ENCODE peak calls at places on chromosomes 6 and 20, in six cellular contexts. X is uterus, E is AG09309, L is HCT116, P is IMR-90, Q is fibroblast of pulmonary artery. A is an unnamed sample.

GRCh38 chr6:135753196-135753595 is 98.3 kb upstream of the PDE7B start:
- DNase-seq in P (no peak), X (no peak), Q (no peak), L (no peak), E (no peak), A (no peak)

GRCh38 chr6:122491915-122492537 is 20.4 kb upstream of the SERINC1 start:
- DNase-seq in Q (peak; percentile 78), P (peak; percentile 67), E (peak; percentile 20), L (peak; percentile 62), X (peak; percentile 51), A (peak; percentile 88)

GRCh38 chr6:138590796-138591709 is 91.8 kb upstream of the NHSL1 start:
- DNase-seq in P (peak; percentile 79), X (peak; percentile 48), E (peak; percentile 32), L (peak; percentile 64), Q (peak; percentile 85), A (peak; percentile 85)

GRCh38 chr6:133241088-133241900 is at the start of gene EYA4:
- DNase-seq in L (no peak), P (peak; percentile 74), Q (peak; percentile 18), E (no peak), X (no peak), A (peak; percentile 30)

GRCh38 chr20:20955837-20956236 is 150.3 kb downstream of the LINC00237 start:
- DNase-seq in L (no peak), Q (no peak), P (no peak), E (no peak), X (no peak), A (no peak)

GRCh38 chr6:139882977-139883728 is 508.7 kb upstream of the CITED2 start:
- DNase-seq in Q (peak; percentile 42), P (peak; percentile 51), L (no peak), X (no peak), E (no peak), A (peak; percentile 78)

GRCh38 chr6:70709826-70710225 is 42.1 kb downstream of the SMAP1 start:
- DNase-seq in E (peak; percentile 28), L (no peak), P (peak; percentile 90), Q (peak; percentile 80), X (no peak), A (peak; percentile 79)

GRCh38 chr20:62255976-62256375 is 17.7 kb downstream of the OSBPL2 start:
- DNase-seq in E (no peak), L (no peak), X (no peak), Q (no peak), P (no peak), A (no peak)

GRCh38 chr6:145809785-145810184 is 4.8 kb downstream of the FBXO30 start:
- DNase-seq in L (no peak), P (peak; percentile 43), Q (peak; percentile 50), E (peak; percentile 5), X (no peak), A (peak; percentile 74)

GRCh38 chr20:6994452-6994851 is 227.0 kb downstream of the BMP2 start:
- DNase-seq in Q (peak; percentile 60), E (peak; percentile 16), P (no peak), L (no peak), X (no peak), A (peak; percentile 96)

GRCh38 chr20:31569163-31570020 is 35.7 kb upstream of the ID1 start:
- DNase-seq in Q (peak; percentile 57), L (no peak), E (no peak), P (peak; percentile 53), X (peak; percentile 59), A (peak; percentile 53)

GRCh38 chr6:31493875-31494694 is 3.9 kb upstream of the MICB start:
- DNase-seq in P (peak; percentile 70), E (no peak), Q (peak; percentile 76), X (peak; percentile 69), L (peak; percentile 66), A (peak; percentile 79)

GRCh38 chr6:131688286-131688685 is 12.9 kb downstream of the OR2A4 start:
- DNase-seq in L (no peak), X (no peak), Q (no peak), P (no peak), E (no peak), A (no peak)

GRCh38 chr6:49541210-49541724 is 9.2 kb upstream of the C6orf141 start:
- DNase-seq in Q (peak; percentile 95), L (peak; percentile 56), X (no peak), E (peak; percentile 94), P (peak; percentile 52), A (peak; percentile 88)

GRCh38 chr6:1485678-1486077 is 96.3 kb downstream of the FOXF2 start:
- DNase-seq in Q (peak; percentile 80), L (peak; percentile 80), E (peak; percentile 71), X (no peak), P (peak; percentile 94), A (peak; percentile 90)

GRCh38 chr6:116883005-116883404 is 6.0 kb downstream of the RFX6 start:
- DNase-seq in E (no peak), P (no peak), Q (peak; percentile 2), L (no peak), X (no peak), A (no peak)

GRCh38 chr20:1403624-1404023 is 10.8 kb upstream of the FKBP1A start:
- DNase-seq in X (no peak), Q (no peak), E (no peak), L (no peak), P (no peak), A (no peak)

GRCh38 chr6:17865798-17866725 is 121.4 kb downstream of the KIF13A start:
- DNase-seq in Q (peak; percentile 90), P (peak; percentile 95), L (peak; percentile 98), X (peak; percentile 80), E (peak; percentile 76), A (peak; percentile 86)

GRCh38 chr6:169847141-169847674 is 95.8 kb downstream of the ERMARD start:
- DNase-seq in E (no peak), P (no peak), Q (no peak), L (no peak), X (no peak), A (no peak)

GRCh38 chr20:25063546-25063945 is 5.6 kb upstream of the ACSS1 start:
- DNase-seq in L (no peak), Q (no peak), E (no peak), P (no peak), X (no peak), A (no peak)

GRCh38 chr6:2853766-2854393 is 12.2 kb upstream of the SERPINB1 start:
- DNase-seq in P (peak; percentile 89), L (peak; percentile 87), Q (peak; percentile 86), X (peak; percentile 52), E (no peak), A (peak; percentile 78)

DNA sequence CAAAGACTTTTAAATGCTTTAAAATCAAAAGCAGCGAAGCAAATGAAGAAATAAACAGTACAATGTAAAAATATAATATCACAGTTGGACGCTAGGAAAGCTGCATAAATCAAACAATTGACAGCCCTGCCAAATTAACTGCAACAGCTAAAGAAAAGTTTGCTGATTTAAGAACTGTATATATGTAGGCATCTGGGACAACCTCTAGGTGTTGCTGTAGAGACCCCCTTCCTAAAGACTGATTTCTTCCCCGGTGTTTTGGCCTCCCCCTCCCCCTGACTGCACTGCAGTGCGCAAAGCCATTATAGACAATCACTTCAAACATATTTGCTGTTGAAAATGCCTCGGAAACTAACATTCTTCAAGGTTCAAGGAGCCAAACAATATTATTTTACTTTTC is 1.1 kb downstream of the ELOVL4 start:
- DNase-seq in L (no peak), Q (peak; percentile 41), E (no peak), X (no peak), P (peak; percentile 35), A (peak; percentile 54)
- H3K4me3 ChIP-seq in L (no peak overlapping the region), Q (peak overlapping the region; percentile 79), E (peak overlapping the region; percentile 80), X (peak overlapping the region; percentile 45), P (peak overlapping the region; percentile 79), A (peak overlapping the region; percentile 77)

DNA sequence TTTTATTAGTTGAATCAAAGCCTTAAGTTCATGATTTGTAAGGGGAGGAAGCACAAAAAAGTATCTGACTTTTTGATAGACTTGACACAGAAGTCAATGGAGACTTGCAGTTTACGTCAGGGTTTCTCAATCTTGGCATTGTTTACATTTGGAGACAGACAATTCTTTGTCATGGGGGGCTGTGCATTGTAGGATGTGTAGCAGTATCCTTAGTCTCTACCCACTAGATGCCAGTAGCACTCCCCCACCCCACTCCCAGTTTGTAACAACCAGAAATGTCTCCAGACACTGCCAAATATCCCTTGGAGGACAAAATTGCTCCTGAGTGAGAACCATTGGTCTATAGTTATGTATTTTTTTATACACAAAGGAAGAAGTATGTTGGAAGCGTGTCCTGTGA is 434.1 kb downstream of the RFPL4B start:
- DNase-seq in P (peak; percentile 10), Q (peak; percentile 78), E (no peak), L (no peak), X (no peak), A (peak; percentile 65)
- TF ChIP-seq CTCF in P (peak; percentile 21), Q (peak; percentile 36), E (peak; percentile 32), L (no peak), X (no peak), A (peak; percentile 50)

GRCh38 chr6:149991838-149992237 is 28.1 kb downstream of the ULBP1 start:
- DNase-seq in E (no peak), P (no peak), Q (no peak), X (no peak), L (no peak), A (no peak)
- H3K4me3 ChIP-seq in E (no peak overlapping the region), P (no peak overlapping the region), Q (no peak overlapping the region), X (no peak overlapping the region), L (no peak overlapping the region), A (no peak overlapping the region)

GRCh38 chr20:10179574-10180298 is 38.9 kb upstream of the SNAP25 start:
- DNase-seq in Q (peak; percentile 3), E (no peak), P (peak; percentile 26), X (no peak), L (peak; percentile 8), A (peak; percentile 44)
- TF ChIP-seq CTCF in Q (peak; percentile 45), E (peak; percentile 48), P (peak; percentile 19), X (no peak), L (peak; percentile 11), A (peak; percentile 75)

GRCh38 chr20:30502670-30503069 is 754.8 kb upstream of the DEFB115 start:
- DNase-seq in E (no peak), L (no peak), X (no peak), Q (no peak), P (no peak), A (no peak)
- H3K4me3 ChIP-seq in E (no peak overlapping the region), L (no peak overlapping the region), X (no peak overlapping the region), Q (no peak overlapping the region), P (no peak overlapping the region), A (no peak overlapping the region)

GRCh38 chr6:153207041-153207440 is 76.0 kb upstream of the RGS17 start:
- DNase-seq in L (no peak), X (no peak), E (no peak), Q (no peak), P (no peak), A (no peak)

GRCh38 chr6:153210083-153210482 is 79.0 kb upstream of the RGS17 start:
- DNase-seq in E (no peak), Q (peak; percentile 63), L (no peak), X (no peak), P (peak; percentile 44), A (peak; percentile 79)

GRCh38 chr6:153207617-153208016 is 76.5 kb upstream of the RGS17 start:
- DNase-seq in L (no peak), E (no peak), Q (no peak), X (no peak), P (no peak), A (no peak)

GRCh38 chr6:153214439-153214838 is 83.4 kb upstream of the RGS17 start:
- DNase-seq in P (no peak), L (no peak), Q (peak; percentile 25), E (no peak), X (no peak), A (no peak)

GRCh38 chr6:153208706-153209105 is 77.6 kb upstream of the RGS17 start:
- DNase-seq in P (no peak), Q (no peak), E (no peak), X (no peak), L (no peak), A (no peak)
- TF ChIP-seq CTCF in P (no peak), Q (no peak), E (no peak), X (no peak), L (no peak), A (no peak)

A was measured in choroid plexus epithelial cell.